ENCODE peak calls at places on chromosomes 4 and X, in five cellular contexts. One of them, this sample, is unnamed.

GRCh38 chr4:73609688-73610087 is 10.5 kb downstream of the RASSF6 start:
- DNase-seq in MM.1S: no peak
- DNase-seq in DND-41: no peak
- DNase-seq in GM12865: no peak
- DNase-seq in mesothelial cell of epicardium: no peak
- DNase-seq in this sample: no peak

GRCh38 chrX:1126738-1127137 is 85.7 kb downstream of the CRLF2 start:
- DNase-seq in MM.1S: no peak
- DNase-seq in mesothelial cell of epicardium: no peak
- DNase-seq in DND-41: no peak
- DNase-seq in GM12865: no peak
- DNase-seq in this sample: no peak

GRCh38 chr4:17504081-17504480 is 7.8 kb downstream of the QDPR start:
- DNase-seq in GM12865: no peak
- DNase-seq in MM.1S: no peak
- DNase-seq in DND-41: no peak
- DNase-seq in mesothelial cell of epicardium: no peak
- DNase-seq in this sample: no peak

GRCh38 chrX:37666516-37666915 is 19.1 kb upstream of the XK start:
- DNase-seq in MM.1S: no peak
- DNase-seq in mesothelial cell of epicardium: no peak
- DNase-seq in DND-41: no peak
- DNase-seq in GM12865: no peak
- DNase-seq in this sample: no peak

GRCh38 chrX:76796311-76796710 is 368.8 kb downstream of the MAGEE1 start:
- DNase-seq in MM.1S: no peak
- DNase-seq in GM12865: no peak
- DNase-seq in DND-41: no peak
- DNase-seq in mesothelial cell of epicardium: no peak
- DNase-seq in this sample: no peak

GRCh38 chrX:68995780-68996551 is 167.1 kb downstream of the EFNB1 start:
- DNase-seq in MM.1S: no peak
- DNase-seq in mesothelial cell of epicardium: no peak
- DNase-seq in GM12865: no peak
- DNase-seq in DND-41: no peak
- DNase-seq in this sample: peak; percentile 56

GRCh38 chr4:8350326-8350725 is 80.8 kb downstream of the HTRA3 start:
- DNase-seq in MM.1S: no peak
- DNase-seq in DND-41: no peak
- DNase-seq in mesothelial cell of epicardium: no peak
- DNase-seq in GM12865: no peak
- DNase-seq in this sample: peak; percentile 56

GRCh38 chr4:126568652-126569580 is 1063.8 kb upstream of the INTU start:
- DNase-seq in mesothelial cell of epicardium: no peak
- DNase-seq in GM12865: no peak
- DNase-seq in MM.1S: no peak
- DNase-seq in DND-41: no peak
- DNase-seq in this sample: no peak

GRCh38 chrX:1587161-1587560 is 4.2 kb upstream of the AKAP17A start:
- DNase-seq in MM.1S: peak; percentile 13
- DNase-seq in DND-41: peak; percentile 3
- DNase-seq in GM12865: peak; percentile 59
- DNase-seq in mesothelial cell of epicardium: no peak
- DNase-seq in this sample: no peak

GRCh38 chrX:133698298-133698697 is 283.0 kb upstream of the GPC4 start:
- DNase-seq in MM.1S: no peak
- DNase-seq in DND-41: no peak
- DNase-seq in mesothelial cell of epicardium: no peak
- DNase-seq in GM12865: no peak
- DNase-seq in this sample: no peak
- TF ChIP-seq CTCF in MM.1S: no peak
- TF ChIP-seq CTCF in DND-41: peak; percentile 60
- TF ChIP-seq CTCF in mesothelial cell of epicardium: no peak
- TF ChIP-seq CTCF in GM12865: no peak
- TF ChIP-seq CTCF in this sample: peak; percentile 35

GRCh38 chrX:29233592-29234179 is 646.4 kb downstream of the IL1RAPL1 start:
- DNase-seq in MM.1S: no peak
- DNase-seq in GM12865: no peak
- DNase-seq in mesothelial cell of epicardium: no peak
- DNase-seq in DND-41: no peak
- DNase-seq in this sample: no peak

GRCh38 chrX:29229802-29230201 is 642.6 kb downstream of the IL1RAPL1 start:
- DNase-seq in GM12865: no peak
- DNase-seq in mesothelial cell of epicardium: no peak
- DNase-seq in MM.1S: no peak
- DNase-seq in DND-41: no peak
- DNase-seq in this sample: no peak

DNA sequence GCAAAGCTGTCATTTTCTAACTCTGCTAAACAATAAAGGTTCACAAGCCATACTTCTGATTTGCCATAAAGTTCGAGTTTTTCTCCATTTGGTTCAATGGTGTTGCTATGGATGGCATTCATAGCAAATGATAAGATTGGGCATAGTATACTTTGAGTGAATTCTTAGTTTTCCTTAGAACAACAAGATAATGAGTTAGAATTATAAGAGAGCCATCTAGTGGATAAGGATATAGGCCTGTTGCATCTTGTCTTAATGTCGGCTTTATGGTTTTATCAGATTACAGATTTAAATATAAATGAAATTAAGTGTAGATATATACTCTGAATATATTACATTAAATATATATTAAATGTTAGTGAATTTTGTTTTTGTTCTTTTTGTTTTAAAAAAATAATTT is 644.6 kb downstream of the IL1RAPL1 start:
- DNase-seq in GM12865: no peak
- DNase-seq in DND-41: no peak
- DNase-seq in MM.1S: no peak
- DNase-seq in mesothelial cell of epicardium: no peak
- DNase-seq in this sample: no peak
- TF ChIP-seq CTCF in GM12865: peak; percentile 8
- TF ChIP-seq CTCF in DND-41: peak; percentile 3
- TF ChIP-seq CTCF in MM.1S: no peak
- TF ChIP-seq CTCF in mesothelial cell of epicardium: no peak
- TF ChIP-seq CTCF in this sample: peak; percentile 64

DNA sequence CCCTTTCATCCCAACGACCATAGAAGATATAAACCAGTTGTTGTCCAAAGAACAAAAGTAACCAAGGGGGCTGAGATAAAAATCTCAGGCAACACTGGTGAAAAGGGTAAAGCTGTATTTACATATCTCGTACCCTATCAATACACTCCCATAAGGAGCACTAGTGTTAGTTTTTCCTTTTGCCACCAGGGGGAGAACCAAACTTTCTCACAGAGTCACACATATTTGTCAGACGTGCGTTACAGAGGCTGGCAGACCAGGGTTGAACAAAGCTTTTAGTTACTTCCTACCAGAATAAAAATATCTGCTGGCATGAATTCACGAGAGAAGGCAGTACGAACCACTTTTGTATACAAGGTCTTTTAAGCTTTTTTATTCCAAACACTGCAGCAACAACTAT is 88.3 kb downstream of the AMELX start:
- DNase-seq in DND-41: peak; percentile 8
- DNase-seq in GM12865: peak; percentile 65
- DNase-seq in MM.1S: peak; percentile 40
- DNase-seq in mesothelial cell of epicardium: no peak
- DNase-seq in this sample: no peak
- TF ChIP-seq CTCF in DND-41: peak; percentile 49
- TF ChIP-seq CTCF in GM12865: peak; percentile 45
- TF ChIP-seq CTCF in MM.1S: peak; percentile 49
- TF ChIP-seq CTCF in mesothelial cell of epicardium: peak; percentile 68
- TF ChIP-seq CTCF in this sample: peak; percentile 74

DNA sequence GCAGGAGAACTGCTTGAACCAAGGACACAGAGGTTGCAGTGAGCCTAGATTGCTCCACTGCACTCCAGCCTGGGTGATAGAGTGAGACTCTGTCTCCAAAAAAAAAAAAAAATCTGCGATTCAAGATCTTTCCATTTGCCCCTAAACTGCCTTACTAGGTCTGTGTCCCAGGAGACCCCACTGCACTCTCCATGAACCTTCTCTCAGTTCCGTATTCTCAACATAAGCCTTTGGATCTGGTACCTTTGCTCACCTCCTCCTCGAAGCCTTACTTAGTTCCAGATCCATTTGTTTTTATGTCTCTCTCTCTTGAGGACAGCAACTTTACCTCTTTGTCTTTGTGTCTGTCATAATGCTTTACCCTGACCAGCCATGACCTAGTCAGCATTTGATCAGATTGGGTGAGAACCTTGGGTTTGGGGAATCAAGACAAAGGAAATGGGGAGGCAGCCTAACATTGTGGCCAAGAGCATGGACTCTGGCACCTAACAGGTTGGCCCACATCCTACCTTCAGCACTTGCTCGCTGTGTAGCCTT is 33.7 kb downstream of the BST1 start:
- DNase-seq in mesothelial cell of epicardium: no peak
- DNase-seq in MM.1S: no peak
- DNase-seq in DND-41: no peak
- DNase-seq in GM12865: no peak
- DNase-seq in this sample: no peak
- TF ChIP-seq CTCF in mesothelial cell of epicardium: no peak
- TF ChIP-seq CTCF in MM.1S: no peak
- TF ChIP-seq CTCF in DND-41: no peak
- TF ChIP-seq CTCF in GM12865: no peak
- TF ChIP-seq CTCF in this sample: no peak

GRCh38 chr4:24559889-24560288 is 24.5 kb downstream of the DHX15 start:
- DNase-seq in DND-41: no peak
- DNase-seq in GM12865: no peak
- DNase-seq in mesothelial cell of epicardium: no peak
- DNase-seq in MM.1S: no peak
- DNase-seq in this sample: no peak
- TF ChIP-seq CTCF in DND-41: no peak
- TF ChIP-seq CTCF in GM12865: no peak
- TF ChIP-seq CTCF in mesothelial cell of epicardium: no peak
- TF ChIP-seq CTCF in MM.1S: no peak
- TF ChIP-seq CTCF in this sample: no peak

GRCh38 chr4:104352211-104352610 is 142.5 kb downstream of the CXXC4 start:
- DNase-seq in GM12865: peak; percentile 17
- DNase-seq in MM.1S: peak; percentile 11
- DNase-seq in mesothelial cell of epicardium: no peak
- DNase-seq in DND-41: no peak
- DNase-seq in this sample: no peak
- TF ChIP-seq CTCF in GM12865: peak; percentile 18
- TF ChIP-seq CTCF in MM.1S: peak; percentile 34
- TF ChIP-seq CTCF in mesothelial cell of epicardium: no peak
- TF ChIP-seq CTCF in DND-41: peak; percentile 30
- TF ChIP-seq CTCF in this sample: peak; percentile 37

GRCh38 chrX:46553935-46554334 is 8.7 kb upstream of the ZNF674 start:
- DNase-seq in mesothelial cell of epicardium: no peak
- DNase-seq in GM12865: no peak
- DNase-seq in MM.1S: no peak
- DNase-seq in DND-41: no peak
- DNase-seq in this sample: no peak

GRCh38 chrX:46549914-46550313 is 4.7 kb upstream of the ZNF674 start:
- DNase-seq in MM.1S: no peak
- DNase-seq in DND-41: no peak
- DNase-seq in GM12865: no peak
- DNase-seq in mesothelial cell of epicardium: no peak
- DNase-seq in this sample: no peak

GRCh38 chrX:46559062-46559461 is 13.8 kb upstream of the ZNF674 start:
- DNase-seq in MM.1S: no peak
- DNase-seq in mesothelial cell of epicardium: no peak
- DNase-seq in GM12865: no peak
- DNase-seq in DND-41: no peak
- DNase-seq in this sample: no peak

GRCh38 chrX:46551494-46552128 is 6.4 kb upstream of the ZNF674 start:
- DNase-seq in MM.1S: no peak
- DNase-seq in DND-41: no peak
- DNase-seq in GM12865: no peak
- DNase-seq in mesothelial cell of epicardium: no peak
- DNase-seq in this sample: no peak

DNA sequence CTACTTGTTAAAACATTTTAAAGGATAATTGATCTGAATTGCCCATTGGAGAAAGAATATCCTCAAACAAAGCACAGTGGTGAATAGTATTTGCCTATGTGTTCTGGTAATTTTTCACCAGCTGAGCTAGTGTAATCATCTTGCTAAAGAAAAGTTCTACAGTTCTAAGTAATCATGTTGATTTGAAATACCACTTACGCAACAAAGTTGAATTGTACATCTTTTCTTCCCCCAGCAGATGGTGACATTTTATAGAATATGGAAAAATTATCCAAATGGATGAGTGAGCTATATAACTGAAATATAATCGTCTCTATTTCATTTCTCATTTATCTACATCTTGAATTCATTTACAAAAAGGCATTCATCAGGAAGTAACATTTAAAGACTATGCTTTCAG is 9.7 kb upstream of the ZNF674 start:
- DNase-seq in mesothelial cell of epicardium: no peak
- DNase-seq in GM12865: peak; percentile 5
- DNase-seq in MM.1S: peak; percentile 10
- DNase-seq in DND-41: no peak
- DNase-seq in this sample: no peak
- TF ChIP-seq CTCF in mesothelial cell of epicardium: peak; percentile 22
- TF ChIP-seq CTCF in GM12865: no peak
- TF ChIP-seq CTCF in MM.1S: no peak
- TF ChIP-seq CTCF in DND-41: peak; percentile 27
- TF ChIP-seq CTCF in this sample: peak; percentile 48

GRCh38 chr4:146465628-146466027 is 56.1 kb downstream of the SLC10A7 start:
- DNase-seq in mesothelial cell of epicardium: no peak
- DNase-seq in MM.1S: no peak
- DNase-seq in DND-41: no peak
- DNase-seq in GM12865: no peak
- DNase-seq in this sample: no peak
- TF ChIP-seq CTCF in mesothelial cell of epicardium: no peak
- TF ChIP-seq CTCF in MM.1S: no peak
- TF ChIP-seq CTCF in DND-41: no peak
- TF ChIP-seq CTCF in GM12865: no peak
- TF ChIP-seq CTCF in this sample: no peak

DNA sequence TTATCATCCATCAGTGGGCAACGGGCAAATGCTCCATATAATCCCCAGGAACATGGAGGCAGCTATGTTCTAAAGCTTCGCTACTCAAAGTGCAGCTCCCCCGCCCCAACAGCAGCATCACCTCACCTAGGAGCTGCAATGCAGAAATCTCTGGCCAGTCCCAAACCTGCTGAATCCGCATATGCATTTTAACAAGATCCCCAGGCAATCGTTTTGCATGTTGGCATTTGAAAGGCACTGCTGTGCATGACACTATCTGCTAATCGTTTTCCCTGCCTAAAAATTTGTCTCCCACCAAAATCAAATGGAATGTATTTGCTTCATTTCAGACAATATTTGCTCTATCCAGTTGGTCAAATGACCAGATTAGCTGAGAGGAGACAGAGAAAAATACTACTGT is 15.2 kb downstream of the ADGRG2 start:
- DNase-seq in mesothelial cell of epicardium: no peak
- DNase-seq in MM.1S: no peak
- DNase-seq in DND-41: no peak
- DNase-seq in GM12865: no peak
- DNase-seq in this sample: no peak
- TF ChIP-seq CTCF in mesothelial cell of epicardium: no peak
- TF ChIP-seq CTCF in MM.1S: no peak
- TF ChIP-seq CTCF in DND-41: no peak
- TF ChIP-seq CTCF in GM12865: no peak
- TF ChIP-seq CTCF in this sample: no peak

This sample was measured in type B pancreatic cell.